ENCODE peak calls at places on chromosome 21, in four cellular contexts. One of them, this sample, is unnamed.

GRCh38 chr21:28126521-28127317 is 866.0 kb downstream of the LTN1 start:
- DNase-seq in NCI-H226: no peak
- DNase-seq in fibroblast of the conjunctiva: peak; percentile 24
- DNase-seq in sciatic nerve: no peak
- DNase-seq in this sample: no peak

GRCh38 chr21:37087188-37087587 is 14.1 kb downstream of the TTC3 start:
- DNase-seq in NCI-H226: peak; percentile 41
- DNase-seq in fibroblast of the conjunctiva: peak; percentile 67
- DNase-seq in sciatic nerve: no peak
- DNase-seq in this sample: no peak

GRCh38 chr21:42256316-42256715 is 37.4 kb downstream of the ABCG1 start:
- DNase-seq in NCI-H226: no peak
- DNase-seq in sciatic nerve: no peak
- DNase-seq in fibroblast of the conjunctiva: no peak
- DNase-seq in this sample: no peak

GRCh38 chr21:14306143-14306907 is 76.6 kb downstream of the HSPA13 start:
- DNase-seq in sciatic nerve: no peak
- DNase-seq in NCI-H226: no peak
- DNase-seq in fibroblast of the conjunctiva: no peak
- DNase-seq in this sample: no peak

GRCh38 chr21:34029724-34030528 is 43.5 kb upstream of the MRPS6 start:
- DNase-seq in NCI-H226: peak; percentile 83
- DNase-seq in sciatic nerve: no peak
- DNase-seq in fibroblast of the conjunctiva: peak; percentile 84
- DNase-seq in this sample: no peak

GRCh38 chr21:34983680-34984086 is 65.4 kb downstream of the RUNX1 start:
- DNase-seq in sciatic nerve: no peak
- DNase-seq in fibroblast of the conjunctiva: peak; percentile 41
- DNase-seq in NCI-H226: peak; percentile 60
- DNase-seq in this sample: no peak

GRCh38 chr21:35658242-35658641 is 402.1 kb downstream of the SETD4 start:
- DNase-seq in fibroblast of the conjunctiva: peak; percentile 57
- DNase-seq in sciatic nerve: no peak
- DNase-seq in NCI-H226: no peak
- DNase-seq in this sample: no peak

GRCh38 chr21:43313939-43314405 is 113.0 kb downstream of the SIK1 start:
- DNase-seq in fibroblast of the conjunctiva: no peak
- DNase-seq in NCI-H226: no peak
- DNase-seq in sciatic nerve: no peak
- DNase-seq in this sample: no peak

GRCh38 chr21:36835383-36835795 is 131.1 kb downstream of the HLCS start:
- DNase-seq in fibroblast of the conjunctiva: no peak
- DNase-seq in sciatic nerve: no peak
- DNase-seq in NCI-H226: peak; percentile 21
- DNase-seq in this sample: no peak

GRCh38 chr21:32990666-32991065 is 35.1 kb upstream of the OLIG2 start:
- DNase-seq in fibroblast of the conjunctiva: no peak
- DNase-seq in NCI-H226: no peak
- DNase-seq in sciatic nerve: no peak
- DNase-seq in this sample: no peak

GRCh38 chr21:36422279-36423098 is 37.3 kb downstream of the CHAF1B start:
- DNase-seq in NCI-H226: peak; percentile 52
- DNase-seq in sciatic nerve: peak; percentile 57
- DNase-seq in fibroblast of the conjunctiva: peak; percentile 9
- DNase-seq in this sample: peak; percentile 21

GRCh38 chr21:29360799-29361765 is 62.4 kb downstream of the BACH1 start:
- DNase-seq in sciatic nerve: no peak
- DNase-seq in fibroblast of the conjunctiva: no peak
- DNase-seq in NCI-H226: no peak
- DNase-seq in this sample: no peak

GRCh38 chr21:45405271-45405818 is 380 bp downstream of the COL18A1 start:
- DNase-seq in fibroblast of the conjunctiva: no peak
- DNase-seq in sciatic nerve: peak; percentile 79
- DNase-seq in NCI-H226: peak; percentile 50
- DNase-seq in this sample: no peak

GRCh38 chr21:46007498-46007868 is 25.9 kb downstream of the COL6A1 start:
- DNase-seq in fibroblast of the conjunctiva: no peak
- DNase-seq in sciatic nerve: no peak
- DNase-seq in NCI-H226: no peak
- DNase-seq in this sample: no peak

GRCh38 chr21:42161957-42162681 is 56.8 kb upstream of the ABCG1 start:
- DNase-seq in NCI-H226: no peak
- DNase-seq in fibroblast of the conjunctiva: no peak
- DNase-seq in sciatic nerve: no peak
- DNase-seq in this sample: no peak

GRCh38 chr21:42913461-42913860 is 12.0 kb downstream of the ERVH48-1 start:
- DNase-seq in NCI-H226: no peak
- DNase-seq in sciatic nerve: no peak
- DNase-seq in fibroblast of the conjunctiva: no peak
- DNase-seq in this sample: no peak

GRCh38 chr21:41494242-41494641 is 13.7 kb downstream of the TMPRSS2 start:
- DNase-seq in fibroblast of the conjunctiva: no peak
- DNase-seq in sciatic nerve: no peak
- DNase-seq in NCI-H226: no peak
- DNase-seq in this sample: no peak

GRCh38 chr21:37017951-37018679 is 11.6 kb downstream of the RIPPLY3 start:
- DNase-seq in sciatic nerve: no peak
- DNase-seq in fibroblast of the conjunctiva: no peak
- DNase-seq in NCI-H226: no peak
- DNase-seq in this sample: no peak

GRCh38 chr21:17554619-17555472 is 42.0 kb downstream of the CXADR start:
- DNase-seq in NCI-H226: no peak
- DNase-seq in fibroblast of the conjunctiva: no peak
- DNase-seq in sciatic nerve: no peak
- DNase-seq in this sample: no peak

GRCh38 chr21:44911384-44912157 is 9.1 kb downstream of the ITGB2 start:
- DNase-seq in sciatic nerve: peak; percentile 85
- DNase-seq in NCI-H226: peak; percentile 40
- DNase-seq in fibroblast of the conjunctiva: no peak
- DNase-seq in this sample: peak; percentile 31

GRCh38 chr21:38733973-38734546 is 71.7 kb upstream of the ETS2 start:
- DNase-seq in NCI-H226: peak; percentile 43
- DNase-seq in fibroblast of the conjunctiva: peak; percentile 74
- DNase-seq in sciatic nerve: peak; percentile 96
- DNase-seq in this sample: no peak

GRCh38 chr21:46004168-46004861 is 22.7 kb downstream of the COL6A1 start:
- DNase-seq in NCI-H226: no peak
- DNase-seq in sciatic nerve: no peak
- DNase-seq in fibroblast of the conjunctiva: no peak
- DNase-seq in this sample: no peak

GRCh38 chr21:42307106-42307505 is 8.1 kb downstream of the TFF3 start:
- DNase-seq in NCI-H226: no peak
- DNase-seq in sciatic nerve: no peak
- DNase-seq in fibroblast of the conjunctiva: no peak
- DNase-seq in this sample: no peak

GRCh38 chr21:33089439-33089838 is 19.5 kb downstream of the OLIG1 start:
- DNase-seq in fibroblast of the conjunctiva: no peak
- DNase-seq in sciatic nerve: no peak
- DNase-seq in NCI-H226: no peak
- DNase-seq in this sample: no peak

GRCh38 chr21:43287111-43287973 is 118.5 kb downstream of the CRYAA start:
- DNase-seq in NCI-H226: no peak
- DNase-seq in fibroblast of the conjunctiva: no peak
- DNase-seq in sciatic nerve: no peak
- DNase-seq in this sample: no peak